ENCODE peak calls at places on chromosomes 6 and 20, in six cellular contexts. F, V, W, D, L and E are unnamed samples.

GRCh38 chr6:129707028-129707427 is 2.9 kb downstream of the ARHGAP18 start:
- DNase-seq in F (no peak), L (no peak), V (no peak), W (no peak), D (no peak), E (no peak)

GRCh38 chr20:60304026-60304590 is 345.9 kb downstream of the CDH26 start:
- DNase-seq in V (no peak), D (no peak), F (no peak), L (no peak), W (no peak), E (no peak)

GRCh38 chr6:158460602-158461092 is 99.2 kb upstream of the TMEM181 start:
- DNase-seq in V (no peak), D (no peak), W (no peak), L (no peak), F (peak), E (no peak)

GRCh38 chr6:63844287-63844686 is 208.7 kb downstream of the PHF3 start:
- DNase-seq in L (no peak), D (no peak), W (no peak), F (peak), V (no peak), E (no peak)

GRCh38 chr6:14559754-14560527 is 442.4 kb downstream of the CD83 start:
- DNase-seq in W (no peak), L (no peak), D (no peak), V (no peak), F (no peak), E (no peak)

GRCh38 chr6:89278956-89279355 is 36.1 kb downstream of the GABRR2 start:
- DNase-seq in D (no peak), V (no peak), F (no peak), L (no peak), W (no peak), E (no peak)

GRCh38 chr6:137949686-137950390 is 82.8 kb downstream of the TNFAIP3 start:
- DNase-seq in L (peak), V (no peak), D (no peak), F (no peak), W (no peak), E (no peak)

GRCh38 chr20:8388146-8388545 is 256.1 kb downstream of the PLCB1 start:
- DNase-seq in F (peak), L (no peak), W (no peak), V (no peak), D (no peak), E (no peak)

GRCh38 chr20:37907677-37908397 is 4.9 kb downstream of the VSTM2L start:
- DNase-seq in L (no peak), V (no peak), F (peak), W (no peak), D (no peak), E (peak)

GRCh38 chr6:90136850-90137249 is 159.8 kb downstream of the BACH2 start:
- DNase-seq in W (no peak), F (no peak), D (no peak), V (no peak), L (no peak), E (no peak)

GRCh38 chr20:1215386-1216170 is 10.3 kb upstream of the RAD21L1 start:
- DNase-seq in L (peak), D (no peak), W (no peak), V (no peak), F (no peak), E (no peak)

GRCh38 chr6:20879526-20879925 is 345.3 kb downstream of the CDKAL1 start:
- DNase-seq in W (no peak), V (no peak), L (no peak), D (no peak), F (no peak), E (no peak)

GRCh38 chr6:11171952-11172351 is 60.4 kb upstream of the ERVFRD-1 start:
- DNase-seq in V (no peak), W (no peak), F (no peak), L (no peak), D (no peak), E (no peak)

GRCh38 chr20:20360464-20360863 is 7.4 kb upstream of the INSM1 start:
- DNase-seq in D (no peak), F (peak), V (peak), L (peak), W (no peak), E (peak)

GRCh38 chr6:168765710-168766109 is 324.7 kb downstream of the SMOC2 start:
- DNase-seq in D (no peak), F (no peak), V (no peak), W (no peak), L (no peak), E (no peak)

GRCh38 chr6:33877982-33878381 is 74.2 kb upstream of the MLN start:
- DNase-seq in F (no peak), V (no peak), D (no peak), L (no peak), W (peak), E (no peak)

GRCh38 chr6:81171991-81172740 is 580.3 kb downstream of the TENT5A start:
- DNase-seq in D (no peak), V (no peak), F (peak), W (peak), L (no peak), E (no peak)

GRCh38 chr6:9566096-9566495 is 848.8 kb downstream of the TFAP2A start:
- DNase-seq in W (no peak), D (no peak), V (no peak), L (no peak), F (no peak), E (no peak)

GRCh38 chr20:41643504-41643938 is 25.3 kb upstream of the CHD6 start:
- DNase-seq in F (no peak), D (no peak), W (no peak), L (no peak), V (no peak), E (no peak)

GRCh38 chr6:33419580-33420492 is at the start of gene SYNGAP1:
- DNase-seq in W (peak), L (no peak), V (no peak), F (peak), D (no peak), E (no peak)

GRCh38 chr6:31622678-31623077 is 2.2 kb downstream of the PRRC2A start:
- DNase-seq in D (no peak), V (no peak), F (no peak), L (no peak), W (no peak), E (no peak)

GRCh38 chr6:21914121-21914973 is 320.8 kb downstream of the SOX4 start:
- DNase-seq in W (peak), D (no peak), L (no peak), F (no peak), V (no peak), E (no peak)

GRCh38 chr20:63124782-63125580 is 91.0 kb downstream of the YTHDF1 start:
- DNase-seq in V (no peak), F (no peak), L (no peak), D (no peak), W (peak), E (no peak)

GRCh38 chr20:5074050-5074674 is 45.6 kb downstream of the PCNA start:
- DNase-seq in L (peak), F (no peak), D (no peak), V (no peak), W (no peak), E (no peak)

GRCh38 chr20:1327241-1327653 is 1.7 kb downstream of the SDCBP2 start:
- DNase-seq in V (no peak), F (no peak), L (no peak), D (peak), W (no peak), E (no peak)

GRCh38 chr6:11779308-11780096 is 899 bp upstream of the ADTRP start:
- DNase-seq in W (no peak), D (no peak), L (no peak), F (no peak), V (no peak), E (no peak)

GRCh38 chr6:62980093-62980492 is 231.2 kb upstream of the FKBP1C start:
- DNase-seq in W (no peak), L (no peak), F (no peak), V (no peak), D (no peak), E (no peak)

GRCh38 chr20:24583169-24583792 is 113.9 kb downstream of the SYNDIG1 start:
- DNase-seq in F (no peak), D (peak), W (no peak), L (no peak), V (no peak), E (no peak)

GRCh38 chr20:34872604-34873224 is at the start of gene GGT7:
- DNase-seq in D (peak), W (peak), F (peak), L (peak), V (peak), E (peak)
- TF ChIP-seq CTCF in D (peak), W (peak), F (peak), L (peak), V (peak), E (peak)

DNA sequence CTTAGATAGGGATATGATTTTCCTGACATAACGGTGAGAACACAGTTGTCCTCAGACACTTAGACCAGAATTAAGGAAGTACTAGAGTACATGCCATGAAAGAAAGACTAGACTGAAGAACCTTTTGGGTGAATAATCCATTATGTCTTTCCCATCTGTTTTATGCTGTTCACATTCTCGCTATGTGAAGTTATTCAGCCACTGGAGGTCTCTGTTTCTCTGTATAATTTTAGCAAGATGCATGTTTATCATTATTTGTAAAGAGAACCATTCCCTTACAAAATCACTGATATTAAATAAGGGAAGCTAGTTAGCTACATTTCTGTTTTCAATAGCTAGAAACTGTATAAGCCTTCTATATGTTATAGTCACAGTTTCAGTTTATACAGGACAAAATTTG is 391.9 kb downstream of the CD109 start:
- DNase-seq in F (no peak), W (no peak), L (no peak), D (no peak), V (no peak), E (no peak)
- TF ChIP-seq CTCF in F (peak), W (no peak), L (no peak), D (no peak), V (no peak), E (peak)

GRCh38 chr6:48733581-48733980 is 622.6 kb upstream of the PTCHD4 start:
- DNase-seq in D (no peak), L (no peak), V (no peak), F (no peak), W (no peak), E (no peak)

GRCh38 chr6:48736486-48737206 is 625.6 kb upstream of the PTCHD4 start:
- DNase-seq in L (no peak), V (no peak), D (no peak), W (no peak), F (no peak), E (no peak)
- TF ChIP-seq CTCF in L (no peak), V (no peak), D (no peak), W (no peak), F (peak), E (no peak)

GRCh38 chr6:166627039-166627874 is at the start of gene RPS6KA2:
- DNase-seq in V (peak), D (peak), L (peak), F (peak), W (peak), E (peak)
- TF ChIP-seq CTCF in V (no peak), D (no peak), L (no peak), F (no peak), W (no peak), E (no peak)

GRCh38 chr6:101397199-101397598 is 3.7 kb downstream of the GRIK2 start:
- DNase-seq in L (no peak), V (no peak), W (no peak), F (no peak), D (no peak), E (no peak)
- TF ChIP-seq CTCF in L (no peak), V (peak), W (no peak), F (no peak), D (no peak), E (peak)

DNA sequence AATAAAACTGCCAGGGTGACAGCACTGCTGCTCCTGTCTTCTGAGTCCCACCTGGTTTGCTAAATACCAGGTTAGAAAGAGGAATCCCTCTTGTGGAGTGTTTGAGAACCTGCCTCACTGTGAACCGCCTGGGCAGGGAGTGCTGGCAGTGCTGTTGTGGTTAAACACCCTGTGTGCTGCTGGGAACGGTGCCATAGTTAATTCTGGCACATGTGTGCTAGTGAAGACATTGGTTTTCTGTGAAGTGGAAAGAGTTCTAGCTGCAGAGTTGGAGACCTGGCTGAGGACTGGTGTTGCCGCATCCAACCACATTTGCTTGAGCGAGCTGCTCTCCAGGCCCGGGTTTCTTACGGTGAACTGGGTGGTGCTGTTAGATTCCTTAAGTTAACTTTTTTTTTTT is 72.7 kb downstream of the IGF2R start:
- DNase-seq in V (no peak), F (peak), W (peak), L (no peak), D (no peak), E (no peak)
- TF ChIP-seq CTCF in V (no peak), F (peak), W (peak), L (no peak), D (peak), E (no peak)

DNA sequence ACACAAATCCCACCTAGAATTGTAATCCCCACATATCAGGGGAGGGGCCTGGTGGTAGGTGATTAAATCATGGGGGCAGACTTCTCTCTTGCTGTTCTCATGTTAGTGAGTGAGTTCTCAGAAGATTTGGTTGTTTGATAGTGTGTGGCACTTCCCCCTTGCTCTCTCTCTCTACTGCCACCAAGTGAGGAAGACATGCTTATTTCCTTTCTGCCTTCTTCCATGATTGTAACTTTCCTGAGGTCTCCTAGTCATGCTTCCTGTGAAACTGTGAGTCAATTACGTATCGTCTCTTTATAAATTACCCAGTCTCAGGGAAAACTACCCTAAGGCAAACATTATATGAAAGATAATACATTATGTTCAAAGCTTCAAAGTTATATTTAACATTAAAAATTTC is 1297.5 kb upstream of the CITED2 start:
- DNase-seq in F (no peak), L (no peak), V (no peak), W (no peak), D (no peak), E (no peak)
- TF ChIP-seq CTCF in F (no peak), L (peak), V (no peak), W (no peak), D (no peak), E (peak)

DNA sequence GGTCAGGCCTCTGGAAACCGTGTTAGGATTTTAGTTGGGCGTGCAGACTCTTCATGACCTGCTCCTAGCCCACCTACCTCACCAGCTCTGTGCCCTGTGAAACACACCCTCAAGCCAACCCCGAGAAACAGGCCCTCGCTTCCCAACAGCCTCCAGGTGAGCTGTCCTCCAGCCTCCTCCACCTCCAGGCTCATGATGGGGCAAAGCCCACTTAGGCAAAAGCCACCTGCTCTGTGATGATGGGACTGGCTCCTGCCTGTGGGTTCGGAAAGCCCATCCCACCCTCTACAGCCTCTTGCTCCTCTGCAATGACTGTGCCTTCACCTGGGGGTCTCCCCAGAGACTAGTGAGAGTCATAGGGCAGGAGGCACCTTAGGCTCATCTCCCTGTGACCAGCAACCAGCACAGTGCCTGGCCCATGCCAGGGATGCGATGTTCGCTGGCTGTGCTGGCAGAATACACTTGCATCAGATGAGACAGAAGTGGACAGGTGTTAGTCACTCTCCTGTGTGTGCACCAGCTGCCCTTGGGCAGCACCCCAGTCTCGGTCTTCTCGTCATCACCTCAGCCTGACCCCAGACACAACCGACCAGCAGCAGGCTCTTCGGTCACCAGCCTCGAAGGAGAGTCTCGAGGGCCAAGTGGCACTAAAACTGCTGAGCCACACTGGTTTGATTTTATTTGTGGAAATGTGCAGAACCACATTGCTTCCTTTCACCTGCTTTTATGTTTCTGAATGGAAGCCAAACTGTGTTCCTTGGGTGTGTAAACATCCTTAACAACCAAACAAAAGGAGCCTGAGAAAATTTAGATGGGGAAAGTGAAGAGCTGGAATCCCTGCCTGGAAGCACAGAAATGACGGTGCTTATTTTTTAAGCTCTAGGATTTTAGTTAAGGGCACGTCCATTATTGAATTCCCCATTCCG is 10.7 kb downstream of the PXDC1 start:
- DNase-seq in W (no peak), F (no peak), V (no peak), D (no peak), L (no peak), E (no peak)
- TF ChIP-seq CTCF in W (no peak), F (no peak), V (no peak), D (no peak), L (no peak), E (no peak)

GRCh38 chr20:33164763-33165095 is 3.2 kb upstream of the BPIFA2 start:
- DNase-seq in D (no peak), W (no peak), F (no peak), V (no peak), L (no peak), E (no peak)

GRCh38 chr20:33165416-33166055 is 2.4 kb upstream of the BPIFA2 start:
- DNase-seq in D (no peak), L (no peak), F (no peak), W (no peak), V (no peak), E (no peak)

GRCh38 chr20:33163856-33164762 is 3.9 kb upstream of the BPIFA2 start:
- DNase-seq in D (no peak), L (no peak), V (peak), W (no peak), F (no peak), E (no peak)

GRCh38 chr20:33167859-33168258 is at the start of gene BPIFA2:
- DNase-seq in W (no peak), V (no peak), F (no peak), L (no peak), D (no peak), E (no peak)

GRCh38 chr20:33166533-33167113 is 1.3 kb upstream of the BPIFA2 start:
- DNase-seq in L (no peak), D (no peak), W (no peak), V (no peak), F (no peak), E (no peak)
- TF ChIP-seq CTCF in L (no peak), D (no peak), W (no peak), V (no peak), F (no peak), E (no peak)